ENCODE peak calls at places on chromosomes 4 and X, in ten cellular contexts. M is fibroblast of pulmonary artery, Q is endothelial cell of umbilical vein, I is MM.1S, K is Caco-2, H is cardiac muscle cell, L is dorsolateral prefrontal cortex, F is epithelial cell of esophagus, C is body of pancreas, T is sigmoid colon. N is an unnamed sample.

GRCh38 chrX:140034916-140035315 is 69.6 kb upstream of the CXorf66 start:
- DNase-seq in M (peak), Q (no peak), I (peak), K (no peak), H (peak), L (no peak), F (peak), C (no peak), T (no peak), N (no peak)

GRCh38 chr4:120839624-120839973 is 82.9 kb downstream of the PRDM5 start:
- DNase-seq in M (no peak), Q (no peak), I (no peak), K (no peak), H (no peak), L (no peak), F (no peak), C (no peak), T (no peak), N (peak)

GRCh38 chr4:142547974-142548373 is 298.1 kb downstream of the INPP4B start:
- DNase-seq in M (peak), Q (no peak), I (no peak), K (no peak), H (no peak), L (no peak), F (peak), C (no peak), T (no peak), N (no peak)

GRCh38 chrX:67555578-67556203 is 11.9 kb downstream of the AR start:
- DNase-seq in M (peak), Q (peak), I (peak), K (peak), H (peak), L (no peak), F (peak), C (peak), T (no peak), N (no peak)

GRCh38 chrX:135081695-135082094 is 29.8 kb upstream of the RTL8A start:
- DNase-seq in M (no peak), Q (no peak), I (no peak), K (no peak), H (no peak), L (no peak), F (no peak), C (no peak), T (no peak), N (no peak)

GRCh38 chrX:129654652-129655546 is at the start of gene APLN:
- DNase-seq in M (peak), Q (peak), I (peak), K (peak), H (peak), L (peak), F (peak), C (peak), T (no peak), N (peak)

GRCh38 chrX:149527705-149528104 is 13.1 kb upstream of the EOLA1 start:
- DNase-seq in M (peak), Q (peak), I (peak), K (peak), H (peak), L (no peak), F (peak), C (peak), T (no peak), N (no peak)

GRCh38 chrX:826448-826847 is 195.9 kb downstream of the SHOX start:
- DNase-seq in M (no peak), Q (no peak), I (no peak), K (no peak), H (no peak), L (no peak), F (no peak), C (no peak), T (no peak), N (no peak)

GRCh38 chrX:129980043-129980442 is 2.4 kb upstream of the BCORL1 start:
- DNase-seq in M (no peak), Q (no peak), I (no peak), K (no peak), H (peak), L (peak), F (no peak), C (peak), T (peak), N (peak)

GRCh38 chr4:903066-904046 is 28.8 kb downstream of the GAK start:
- DNase-seq in M (no peak), Q (no peak), I (no peak), K (no peak), H (no peak), L (no peak), F (no peak), C (no peak), T (no peak), N (no peak)

GRCh38 chr4:73742776-73743175 is 2.4 kb downstream of the CXCL8 start:
- DNase-seq in M (no peak), Q (peak), I (no peak), K (no peak), H (no peak), L (no peak), F (no peak), C (no peak), T (no peak), N (no peak)

GRCh38 chr4:73741140-73741749 is 876 bp downstream of the CXCL8 start:
- DNase-seq in M (no peak), Q (peak), I (no peak), K (no peak), H (no peak), L (no peak), F (no peak), C (no peak), T (no peak), N (no peak)

GRCh38 chr4:73735231-73735630 is 5.1 kb upstream of the CXCL8 start:
- DNase-seq in M (peak), Q (peak), I (no peak), K (no peak), H (no peak), L (no peak), F (peak), C (no peak), T (no peak), N (no peak)

GRCh38 chr4:73743825-73744602 is 3.6 kb downstream of the CXCL8 start:
- DNase-seq in M (peak), Q (peak), I (no peak), K (no peak), H (no peak), L (no peak), F (no peak), C (no peak), T (no peak), N (no peak)

GRCh38 chr4:73740353-73740778 is at the start of gene CXCL8:
- DNase-seq in M (peak), Q (peak), I (no peak), K (no peak), H (peak), L (no peak), F (peak), C (peak), T (peak), N (no peak)
- H3K4me3 ChIP-seq in M (peak), Q (peak), I (no peak), K (no peak), H (no peak), L (no peak), F (no peak), C (no peak), T (no peak), N (no peak)

GRCh38 chr4:8585721-8586161 is 5.5 kb downstream of the GPR78 start:
- DNase-seq in M (no peak), Q (no peak), I (no peak), K (no peak), H (no peak), L (no peak), F (no peak), C (no peak), T (peak), N (peak)

GRCh38 chr4:8586246-8586645 is 6.1 kb downstream of the GPR78 start:
- DNase-seq in M (no peak), Q (no peak), I (no peak), K (no peak), H (no peak), L (no peak), F (no peak), C (no peak), T (no peak), N (no peak)

GRCh38 chr4:8583655-8584025 is 3.4 kb downstream of the GPR78 start:
- DNase-seq in M (no peak), Q (no peak), I (no peak), K (no peak), H (no peak), L (no peak), F (no peak), C (no peak), T (peak), N (peak)

GRCh38 chr4:8586671-8587468 is 5.7 kb upstream of the CPZ start:
- DNase-seq in M (no peak), Q (no peak), I (peak), K (peak), H (no peak), L (peak), F (no peak), C (peak), T (peak), N (peak)

DNA sequence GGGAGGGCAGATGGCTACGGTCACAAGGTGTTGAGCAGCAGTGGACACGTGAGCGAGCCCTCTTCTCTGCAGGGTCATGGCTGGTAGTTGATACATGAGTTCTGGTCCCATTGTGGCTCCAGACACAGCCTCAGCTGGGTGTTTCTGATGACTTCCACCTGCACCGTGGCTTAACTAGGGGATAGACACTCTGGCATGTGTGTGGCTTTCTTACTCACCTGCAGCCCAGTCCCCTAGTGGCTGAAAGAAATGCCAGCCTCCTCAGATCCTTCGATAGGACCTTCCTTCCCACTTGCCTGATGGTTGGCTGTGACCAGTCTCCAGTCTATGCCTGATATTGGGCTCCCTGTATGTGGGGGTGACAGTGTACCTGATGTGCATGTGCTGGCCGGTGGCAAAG is 5.0 kb downstream of the GPR78 start:
- DNase-seq in M (no peak), Q (no peak), I (peak), K (peak), H (no peak), L (no peak), F (no peak), C (peak), T (peak), N (peak)
- TF ChIP-seq CTCF in M (no peak), Q (no peak), I (peak), K (peak), H (no peak), L (no peak), F (peak), C (peak), T (no peak), N (no peak)

GRCh38 chr4:47835489-47835888 is 2.4 kb downstream of the CORIN start:
- DNase-seq in M (no peak), Q (no peak), I (no peak), K (no peak), H (peak), L (no peak), F (no peak), C (no peak), T (no peak), N (no peak)
- H3K4me3 ChIP-seq in M (no peak), Q (no peak), I (no peak), K (no peak), H (peak), L (peak), F (no peak), C (no peak), T (no peak), N (no peak)

GRCh38 chr4:118141240-118141639 is 107.0 kb downstream of the NDST3 start:
- DNase-seq in M (no peak), Q (no peak), I (no peak), K (no peak), H (no peak), L (no peak), F (no peak), C (no peak), T (no peak), N (no peak)
- TF ChIP-seq CTCF in M (no peak), Q (no peak), I (no peak), K (no peak), H (no peak), L (no peak), F (no peak), C (no peak), T (no peak), N (no peak)

GRCh38 chr4:6273661-6273990 is 4.0 kb downstream of the WFS1 start:
- DNase-seq in M (no peak), Q (no peak), I (no peak), K (no peak), H (no peak), L (no peak), F (no peak), C (no peak), T (no peak), N (no peak)
- H3K4me3 ChIP-seq in M (no peak), Q (no peak), I (no peak), K (no peak), H (no peak), L (peak), F (no peak), C (no peak), T (no peak), N (peak)

DNA sequence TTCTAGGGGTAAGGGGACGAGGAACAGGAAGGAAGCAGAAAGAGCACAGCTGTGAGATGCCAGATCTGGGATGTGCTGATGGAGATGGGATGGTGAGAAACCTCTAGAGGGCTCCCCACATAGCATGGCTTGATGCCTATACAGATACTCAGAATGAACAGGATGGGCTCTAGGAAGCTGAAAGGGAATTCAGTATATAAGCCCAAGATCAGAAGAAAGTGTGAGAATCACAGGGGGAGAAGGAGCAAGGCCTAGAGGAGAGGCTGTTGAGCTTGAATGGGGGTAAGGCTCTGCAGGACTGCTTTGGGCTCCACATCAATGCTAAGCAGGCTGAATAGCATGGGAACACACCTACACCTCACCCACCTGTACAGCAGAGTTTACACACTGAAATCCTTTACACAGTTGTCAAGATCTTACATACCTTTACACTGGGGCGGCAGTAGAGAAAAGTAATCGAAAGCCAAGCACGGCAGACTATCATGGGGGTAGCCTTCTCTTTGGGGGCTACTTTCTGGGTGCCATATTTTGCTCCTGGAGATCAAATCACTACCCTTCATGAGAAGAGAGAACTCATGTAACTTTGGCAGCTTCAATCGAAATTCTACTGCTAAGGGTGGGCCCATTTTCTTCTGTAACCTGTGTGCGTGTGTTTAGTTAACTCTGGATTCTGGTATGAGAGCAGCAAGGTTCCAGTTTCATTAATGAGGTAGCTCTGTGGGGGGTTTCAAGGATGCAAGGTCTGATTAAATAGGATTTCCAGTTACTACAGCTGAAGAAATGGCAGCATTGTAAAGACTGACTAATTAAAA is 30.6 kb downstream of the HOPX start:
- DNase-seq in M (no peak), Q (no peak), I (no peak), K (no peak), H (no peak), L (no peak), F (no peak), C (no peak), T (no peak), N (no peak)
- TF ChIP-seq CTCF in M (no peak), Q (no peak), I (no peak), K (peak), H (no peak), L (no peak), F (peak), C (no peak), T (no peak), N (no peak)

DNA sequence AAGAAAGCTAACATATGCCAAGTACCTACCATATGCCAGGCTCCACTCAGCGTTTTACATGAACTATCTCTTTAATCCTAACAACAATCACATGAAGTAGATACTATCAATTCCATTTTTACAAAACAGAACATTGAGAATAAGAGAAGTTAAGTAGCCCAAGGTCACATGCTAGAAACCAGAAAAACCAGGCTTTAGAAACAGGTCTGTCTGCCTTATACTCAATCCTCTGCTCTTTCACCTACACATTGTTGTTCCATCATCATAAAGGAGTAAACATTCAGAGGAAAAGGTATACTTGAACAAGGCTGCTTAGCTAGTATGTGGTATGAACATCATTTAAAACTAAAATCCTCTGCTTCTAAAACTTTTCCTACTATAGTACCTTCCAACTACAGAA is 42.1 kb downstream of the WDFY3 start:
- DNase-seq in M (no peak), Q (no peak), I (no peak), K (no peak), H (no peak), L (no peak), F (peak), C (no peak), T (no peak), N (no peak)
- H3K4me3 ChIP-seq in M (no peak), Q (no peak), I (no peak), K (no peak), H (no peak), L (no peak), F (no peak), C (no peak), T (no peak), N (no peak)

GRCh38 chrX:66014084-66014483 is 25.8 kb downstream of the VSIG4 start:
- DNase-seq in M (no peak), Q (no peak), I (no peak), K (no peak), H (no peak), L (no peak), F (no peak), C (no peak), T (no peak), N (no peak)
- TF ChIP-seq CTCF in M (no peak), Q (no peak), I (no peak), K (no peak), H (no peak), L (no peak), F (no peak), C (no peak), T (no peak), N (no peak)

DNA sequence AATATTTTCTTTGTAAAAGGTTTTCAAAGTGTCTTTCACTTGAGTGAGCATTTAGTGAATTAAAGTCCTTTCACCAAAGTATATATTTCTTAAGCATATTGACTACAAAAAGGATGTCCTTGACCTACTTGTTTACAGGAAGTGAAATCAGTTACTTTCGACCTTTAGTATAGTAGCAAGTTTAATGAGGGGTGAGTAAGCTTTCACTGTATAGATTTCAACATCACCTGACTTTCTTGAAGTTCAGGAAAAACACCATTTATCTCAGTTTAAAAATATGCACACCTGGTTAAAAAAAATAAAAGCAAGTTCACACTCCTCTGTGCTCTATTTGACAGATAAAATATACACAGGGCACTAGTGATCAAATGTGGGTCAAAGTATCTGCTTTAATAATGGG is 88.1 kb downstream of the CCSER1 start:
- DNase-seq in M (no peak), Q (peak), I (peak), K (peak), H (no peak), L (no peak), F (peak), C (no peak), T (no peak), N (no peak)
- H3K4me3 ChIP-seq in M (no peak), Q (no peak), I (no peak), K (no peak), H (no peak), L (no peak), F (no peak), C (no peak), T (no peak), N (no peak)